ENCODE peak calls at places on chromosomes 2 and 18, in seven cellular contexts. Q is stimulated activated CD8-positive, alpha-beta memory T cell treated with anti-CD3 and anti-CD28 coated beads, Interleukin-7, amount 100 ng/mL, for 48 hours; L is NCI-H1694; R is RCC 7860; D is activated T-cell treated with anti-CD3 and anti-CD28 coated beads, Interleukin-2, amount 50 U/mL, for 4 hours; X is RPMI7951; V is germinal center. W is an unnamed sample.

GRCh38 chr2:106307860-106308259 is 113.8 kb upstream of the UXS1 start:
- DNase-seq in Q (no peak), L (no peak), R (no peak), D (no peak), X (no peak), V (no peak), W (no peak)

GRCh38 chr18:27983780-27984179 is 193.2 kb downstream of the CDH2 start:
- DNase-seq in Q (no peak), L (no peak), R (no peak), D (no peak), X (no peak), V (no peak), W (no peak)

GRCh38 chr18:33532978-33533377 is 45.0 kb upstream of the ASXL3 start:
- DNase-seq in Q (no peak), L (no peak), R (no peak), D (no peak), X (no peak), V (no peak), W (no peak)

GRCh38 chr18:28045176-28045810 is 131.6 kb downstream of the CDH2 start:
- DNase-seq in Q (no peak), L (no peak), R (peak; percentile 74), D (no peak), X (peak; percentile 56), V (no peak), W (no peak)

GRCh38 chr2:145644820-145645302 is 1124.9 kb upstream of the ZEB2 start:
- DNase-seq in Q (no peak), L (no peak), R (peak; percentile 14), D (no peak), X (peak; percentile 24), V (no peak), W (no peak)

GRCh38 chr2:73856214-73856613 is 27.5 kb downstream of the STAMBP start:
- DNase-seq in Q (no peak), L (no peak), R (peak; percentile 91), D (no peak), X (peak; percentile 91), V (no peak), W (no peak)

GRCh38 chr18:22167471-22168151 is 1.8 kb upstream of the GATA6 start:
- DNase-seq in Q (no peak), L (no peak), R (no peak), D (no peak), X (no peak), V (no peak), W (peak; percentile 69)

GRCh38 chr2:163878718-163879117 is 142.9 kb upstream of the FIGN start:
- DNase-seq in Q (no peak), L (no peak), R (no peak), D (no peak), X (peak; percentile 13), V (no peak), W (peak; percentile 48)

GRCh38 chr2:20595439-20596192 is 55.3 kb downstream of the HS1BP3 start:
- DNase-seq in Q (no peak), L (no peak), R (peak; percentile 96), D (no peak), X (peak; percentile 95), V (peak; percentile 67), W (no peak)

GRCh38 chr2:108325756-108326155 is 37.1 kb downstream of the SULT1C2 start:
- DNase-seq in Q (no peak), L (no peak), R (peak; percentile 46), D (no peak), X (no peak), V (no peak), W (no peak)

GRCh38 chr2:172914277-172915003 is 161.2 kb upstream of the MAP3K20 start:
- DNase-seq in Q (no peak), L (no peak), R (no peak), D (no peak), X (no peak), V (no peak), W (no peak)

GRCh38 chr18:66440433-66440832 is 163.5 kb downstream of the CDH19 start:
- DNase-seq in Q (no peak), L (no peak), R (no peak), D (no peak), X (no peak), V (no peak), W (no peak)

GRCh38 chr2:99032786-99033185 is 96.8 kb upstream of the CRACDL start:
- DNase-seq in Q (no peak), L (no peak), R (no peak), D (no peak), X (no peak), V (no peak), W (no peak)

GRCh38 chr2:7024261-7024660 is 107.0 kb downstream of the RNF144A start:
- DNase-seq in Q (no peak), L (no peak), R (no peak), D (no peak), X (no peak), V (no peak), W (no peak)

GRCh38 chr2:109447251-109447661 is 166.5 kb downstream of the SEPTIN10 start:
- DNase-seq in Q (no peak), L (peak; percentile 65), R (peak; percentile 77), D (no peak), X (peak; percentile 92), V (no peak), W (peak; percentile 55)

GRCh38 chr18:22347624-22348511 is 69.8 kb downstream of the CTAGE1 start:
- DNase-seq in Q (no peak), L (no peak), R (no peak), D (no peak), X (no peak), V (no peak), W (peak; percentile 44)

GRCh38 chr18:959854-960253 is 55.2 kb downstream of the ADCYAP1 start:
- DNase-seq in Q (no peak), L (no peak), R (no peak), D (no peak), X (no peak), V (no peak), W (no peak)